ENCODE peak calls at places on chromosomes 5 and 9, in ten cellular contexts. N is choroid plexus epithelial cell; D is amniotic stem cell; B is effector memory CD4-positive, alpha-beta T cell; V is activated CD4-positive, alpha-beta T cell treated with anti-CD3 and anti-CD28 coated beads for 1 hour; F is NCI-H226; A is non-pigmented ciliary epithelial cell; Q is posterior cingulate gyrus; K is iPS-NIHi11; Y is AG09309. J is an unnamed sample.

GRCh38 chr5:135695656-135696055 is 116.9 kb upstream of the CXCL14 start:
- DNase-seq in A (no peak), V (no peak), B (no peak), Y (no peak), N (no peak), F (no peak), K (no peak), Q (no peak), D (no peak), J (no peak)

GRCh38 chr9:137272241-137273094 is 5.1 kb upstream of the TOR4A start:
- DNase-seq in F (no peak), A (no peak), D (no peak), V (no peak), Y (no peak), B (no peak), K (no peak), Q (no peak), N (no peak), J (no peak)

GRCh38 chr5:109769597-109770291 is 80.0 kb downstream of the MAN2A1 start:
- DNase-seq in F (no peak), Y (no peak), V (no peak), D (no peak), B (no peak), N (peak), K (no peak), A (no peak), Q (no peak), J (no peak)

GRCh38 chr5:43677241-43677640 is 74.3 kb downstream of the NNT start:
- DNase-seq in V (no peak), Q (no peak), F (no peak), B (no peak), D (no peak), N (no peak), K (no peak), A (no peak), Y (no peak), J (no peak)

GRCh38 chr9:127974769-127975261 is 6.0 kb downstream of the EEIG1 start:
- DNase-seq in K (no peak), A (no peak), Y (no peak), B (no peak), V (no peak), F (peak), N (no peak), Q (no peak), D (no peak), J (peak)

GRCh38 chr5:135244620-135245021 is 154.4 kb downstream of the MACROH2A1 start:
- DNase-seq in A (no peak), F (no peak), Y (no peak), B (no peak), D (no peak), N (no peak), Q (peak), V (no peak), K (no peak), J (peak)

GRCh38 chr5:179806250-179807045 is at the start of gene MGAT4B:
- DNase-seq in F (peak), A (no peak), K (peak), V (peak), B (no peak), Q (peak), D (peak), N (peak), Y (no peak), J (peak)

GRCh38 chr9:121154782-121155181 is 46.9 kb downstream of the RAB14 start:
- DNase-seq in A (no peak), V (no peak), D (no peak), N (peak), F (peak), K (no peak), Q (no peak), Y (no peak), B (no peak), J (no peak)